ENCODE peak calls at places on chromosomes 6 and 20, in four cellular contexts. O, E, X and M are unnamed samples.

GRCh38 chr20:38094373-38094775 is 60.8 kb downstream of the RPRD1B start:
- DNase-seq in X (peak), O (peak), E (no peak), M (peak)

GRCh38 chr6:37324131-37325033 is 29.4 kb upstream of the RNF8 start:
- DNase-seq in O (no peak), E (no peak), X (no peak), M (peak)

GRCh38 chr6:127458817-127459216 is 372 bp downstream of the KIAA0408 start:
- DNase-seq in E (no peak), O (peak), X (no peak), M (no peak)

GRCh38 chr20:56628015-56628872 is 862 bp upstream of the TFAP2C start:
- DNase-seq in O (no peak), X (no peak), E (no peak), M (no peak)

GRCh38 chr20:46350201-46350985 is 42.1 kb upstream of the CDH22 start:
- DNase-seq in E (peak), X (peak), O (no peak), M (peak)

GRCh38 chr6:4928426-4928825 is 75.4 kb downstream of the RPP40 start:
- DNase-seq in X (no peak), O (no peak), E (peak), M (no peak)

GRCh38 chr20:44548171-44548678 is 26.4 kb upstream of the SERINC3 start:
- DNase-seq in E (no peak), O (no peak), X (no peak), M (peak)

GRCh38 chr20:2652724-2653510 is 485 bp downstream of the NOP56 start:
- DNase-seq in X (no peak), O (peak), E (peak), M (no peak)

GRCh38 chr6:17313971-17314370 is 32.8 kb downstream of the RBM24 start:
- DNase-seq in O (no peak), X (no peak), E (no peak), M (no peak)

GRCh38 chr6:129651291-129651691 is 58.7 kb downstream of the ARHGAP18 start:
- DNase-seq in X (no peak), O (peak), E (no peak), M (peak)

GRCh38 chr6:125957845-125958244 is 1.3 kb downstream of the HINT3 start:
- DNase-seq in O (peak), E (peak), X (no peak), M (peak)

GRCh38 chr6:14310955-14311354 is 193.4 kb downstream of the CD83 start:
- DNase-seq in O (no peak), E (no peak), X (no peak), M (no peak)

GRCh38 chr6:154653385-154653784 is 79.8 kb upstream of the SCAF8 start:
- DNase-seq in E (no peak), X (no peak), O (no peak), M (no peak)

GRCh38 chr20:38418509-38419204 is 16.5 kb downstream of the SNHG17 start:
- DNase-seq in O (no peak), E (no peak), X (no peak), M (peak)

GRCh38 chr6:11586574-11586973 is 49.0 kb downstream of the TMEM170B start:
- DNase-seq in E (no peak), O (no peak), X (no peak), M (peak)

GRCh38 chr6:30719791-30720737 is at the start of gene TUBB:
- DNase-seq in O (peak), E (peak), X (peak), M (peak)

GRCh38 chr20:15166744-15167143 is 829.3 kb upstream of the FLRT3 start:
- DNase-seq in O (no peak), E (no peak), X (no peak), M (no peak)

GRCh38 chr6:132512342-132512637 is 626 bp downstream of the STX7 start:
- DNase-seq in O (no peak), E (no peak), X (no peak), M (no peak)

GRCh38 chr20:3046677-3047462 is 1.0 kb downstream of the MRPS26 start:
- DNase-seq in O (peak), E (no peak), X (no peak), M (no peak)

GRCh38 chr20:24981750-24982149 is 10.8 kb downstream of the APMAP start:
- DNase-seq in O (no peak), X (no peak), E (no peak), M (no peak)

GRCh38 chr6:82040405-82041221 is 206.9 kb downstream of the IBTK start:
- DNase-seq in O (peak), E (no peak), X (peak), M (peak)

GRCh38 chr6:47168176-47168575 is 126.0 kb upstream of the ADGRF1 start:
- DNase-seq in X (no peak), O (peak), E (no peak), M (no peak)

GRCh38 chr6:4647414-4648365 is 128.5 kb upstream of the CDYL start:
- DNase-seq in O (peak), X (no peak), E (peak), M (peak)

GRCh38 chr6:41887355-41887754 is 7.8 kb downstream of the USP49 start:
- DNase-seq in X (no peak), E (no peak), O (no peak), M (no peak)

GRCh38 chr6:12082368-12082767 is 70.3 kb downstream of the HIVEP1 start:
- DNase-seq in E (no peak), O (no peak), X (no peak), M (no peak)

GRCh38 chr20:38165089-38165965 is at the start of gene TGM2:
- DNase-seq in X (peak), O (peak), E (peak), M (peak)

GRCh38 chr6:51983564-51983963 is 103.8 kb downstream of the PKHD1 start:
- DNase-seq in O (no peak), X (no peak), E (no peak), M (no peak)

GRCh38 chr6:156351346-156351966 is 425.7 kb upstream of the ARID1B start:
- DNase-seq in X (no peak), E (no peak), O (no peak), M (no peak)

GRCh38 chr20:20237093-20237959 is 130.6 kb upstream of the INSM1 start:
- DNase-seq in E (peak), X (no peak), O (peak), M (peak)

GRCh38 chr20:10619427-10619826 is 54.4 kb downstream of the JAG1 start:
- DNase-seq in O (no peak), E (no peak), X (no peak), M (peak)

GRCh38 chr20:49713779-49714712 is at the start of gene B4GALT5:
- DNase-seq in O (peak), E (peak), X (no peak), M (peak)

GRCh38 chr6:33315753-33316602 is 1.6 kb downstream of the ZBTB22 start:
- DNase-seq in O (no peak), E (no peak), X (no peak), M (no peak)

GRCh38 chr6:33313709-33314514 is at the start of gene TAPBP:
- DNase-seq in E (peak), X (no peak), O (peak), M (peak)

GRCh38 chr6:33316603-33317417 is 734 bp downstream of the ZBTB22 start:
- DNase-seq in X (no peak), O (no peak), E (no peak), M (no peak)

GRCh38 chr6:33314515-33314942 is 651 bp upstream of the TAPBP start:
- DNase-seq in O (peak), E (peak), X (no peak), M (peak)

GRCh38 chr6:33314943-33315752 is 1.3 kb upstream of the TAPBP start:
- DNase-seq in X (no peak), O (no peak), E (peak), M (peak)
- H2AFZ ChIP-seq in X (peak), O (no peak), E (peak), M (no peak)

GRCh38 chr6:27556406-27556805 is 83.5 kb upstream of the ZNF184 start:
- DNase-seq in X (no peak), O (no peak), E (no peak), M (no peak)
- TF ChIP-seq EZH2 in X (no peak), O (no peak), E (no peak), M (peak)

GRCh38 chr6:170135821-170136471 is 154.9 kb downstream of the DLL1 start:
- DNase-seq in X (no peak), E (no peak), O (no peak), M (no peak)
- TF ChIP-seq MYC in X (no peak), E (no peak), O (no peak), M (no peak)

GRCh38 chr6:99458319-99458718 is 33.2 kb upstream of the PNISR start:
- DNase-seq in O (peak), X (no peak), E (peak), M (peak)
- H2AFZ ChIP-seq in O (no peak), X (no peak), E (no peak), M (no peak)

GRCh38 chr6:97815413-97815812 is 532.4 kb upstream of the MMS22L start:
- DNase-seq in X (no peak), O (no peak), E (no peak), M (no peak)
- TF ChIP-seq EZH2 in X (no peak), O (no peak), E (no peak), M (no peak)

DNA sequence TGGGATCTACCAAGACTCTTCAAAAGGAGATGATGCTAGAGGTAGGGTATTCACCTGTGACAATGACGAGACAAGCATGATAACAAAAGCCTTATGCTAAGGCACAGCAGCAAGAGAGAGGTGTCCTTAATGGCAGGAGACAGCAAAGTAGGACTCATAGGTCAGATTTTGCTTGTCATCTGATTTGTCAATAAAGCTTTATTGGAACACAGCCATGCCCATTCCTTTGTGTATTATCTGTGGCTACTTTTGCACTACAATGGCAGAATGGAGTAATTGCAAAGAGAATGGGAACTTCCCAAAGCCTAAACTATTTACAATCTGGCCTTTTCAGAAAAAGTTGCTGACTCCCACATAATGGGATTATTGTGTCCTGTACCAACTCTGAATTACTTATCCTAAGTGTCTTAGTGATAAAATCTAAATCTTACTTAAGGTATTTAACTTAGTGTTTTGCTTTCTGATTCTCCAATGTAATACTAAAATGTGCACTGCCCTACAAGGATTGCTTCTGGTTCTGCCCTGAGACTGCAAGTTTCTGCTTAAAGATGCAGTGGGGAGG is 221.6 kb downstream of the CDC5L start:
- DNase-seq in E (no peak), X (no peak), O (no peak), M (no peak)
- TF ChIP-seq MYC in E (no peak), X (no peak), O (no peak), M (no peak)

GRCh38 chr20:6160736-6161135 is 37.9 kb upstream of the FERMT1 start:
- DNase-seq in E (no peak), X (no peak), O (no peak), M (no peak)
- H2AFZ ChIP-seq in E (no peak), X (no peak), O (no peak), M (no peak)

DNA sequence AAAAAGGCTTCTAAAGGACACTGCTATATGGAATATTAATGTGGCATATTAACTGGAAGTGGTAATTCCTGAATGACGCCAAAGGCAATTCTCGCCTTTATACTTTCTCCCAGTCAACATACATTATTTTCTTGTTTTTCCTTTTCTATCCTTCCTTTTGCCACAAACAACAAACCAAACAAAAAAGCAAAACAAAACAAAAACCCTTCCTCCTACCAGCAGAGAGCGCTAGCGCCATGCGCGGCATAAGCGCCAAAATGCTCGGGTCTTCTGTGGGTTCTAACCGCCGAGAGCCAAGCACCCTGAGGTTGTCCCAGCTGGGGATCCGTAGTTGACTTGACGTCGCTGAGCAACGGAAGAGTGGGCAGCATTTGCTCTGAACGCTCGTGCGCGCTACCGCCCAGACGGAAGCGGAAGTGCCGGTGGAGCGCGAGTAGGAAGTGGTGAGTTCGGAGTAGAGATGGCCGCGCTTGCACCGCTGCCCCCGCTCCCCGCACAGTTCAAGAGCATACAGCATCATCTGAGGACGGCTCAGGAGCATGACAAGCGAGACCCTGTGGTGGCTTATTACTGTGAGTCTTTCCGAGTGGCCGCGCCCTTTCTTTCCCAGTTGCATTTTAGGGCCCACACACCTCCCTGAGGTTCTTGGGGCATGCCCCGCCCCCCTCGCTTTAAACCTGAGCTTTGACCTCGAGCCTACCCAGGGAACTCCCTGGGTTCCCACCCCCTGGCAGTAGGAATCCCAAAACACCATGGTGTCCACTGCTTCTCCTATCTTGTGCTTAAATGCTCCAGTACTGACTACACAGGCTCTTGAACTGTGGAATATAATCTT is at the start of the genes NMBR and VTA1:
- DNase-seq in O (peak), X (peak), E (peak), M (peak)
- TF ChIP-seq EZH2 in O (no peak), X (no peak), E (no peak), M (no peak)

GRCh38 chr20:31721408-31722332 is 998 bp downstream of the BCL2L1 start:
- DNase-seq in X (no peak), E (no peak), O (no peak), M (peak)

GRCh38 chr20:31720486-31721407 is 1.9 kb downstream of the BCL2L1 start:
- DNase-seq in X (no peak), O (peak), E (no peak), M (peak)

GRCh38 chr20:31718952-31719643 is 3.6 kb downstream of the BCL2L1 start:
- DNase-seq in E (no peak), X (no peak), O (no peak), M (no peak)

GRCh38 chr20:31717478-31717946 is 5.2 kb downstream of the BCL2L1 start:
- DNase-seq in X (peak), E (no peak), O (no peak), M (no peak)

DNA sequence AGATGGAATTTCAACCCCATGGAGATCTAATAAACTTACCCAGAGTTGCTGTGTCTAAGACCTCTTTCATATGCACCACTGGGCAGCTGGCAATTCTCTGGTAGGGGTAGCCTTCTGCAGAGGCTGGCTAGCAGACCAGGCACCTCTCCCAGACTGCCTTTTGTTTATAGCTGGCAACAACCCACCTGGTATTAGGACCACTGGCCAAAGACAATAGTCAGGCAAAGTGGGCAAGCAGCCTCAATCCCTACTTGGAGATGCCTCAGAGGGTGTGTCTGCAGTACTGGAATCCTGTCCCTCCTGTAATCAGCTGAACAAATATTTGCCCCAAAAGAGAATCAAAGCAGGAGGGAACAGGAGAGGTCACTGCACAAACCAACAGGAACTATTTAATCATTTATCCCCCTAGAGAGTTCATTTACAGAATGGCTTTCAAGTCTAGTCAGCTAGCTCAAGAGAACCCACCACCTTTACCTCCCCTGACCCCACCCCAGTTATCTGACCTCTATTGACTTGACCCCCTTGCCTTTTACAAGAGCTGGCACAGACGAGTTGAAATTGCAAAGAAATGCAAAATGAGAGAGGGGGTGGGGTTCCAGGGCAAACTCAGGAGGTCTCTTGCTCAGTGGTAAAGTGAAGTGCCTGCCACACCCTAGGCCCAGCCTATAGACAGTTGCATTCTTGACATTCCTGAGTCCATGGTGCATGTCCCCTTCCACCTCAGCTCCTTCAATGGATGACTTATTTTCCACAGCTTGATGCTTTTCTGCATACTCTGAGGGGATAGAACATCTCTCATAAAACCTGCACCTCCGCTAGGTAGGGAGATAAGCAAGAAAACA is 2.8 kb downstream of the BCL2L1 start:
- DNase-seq in E (no peak), X (no peak), O (peak), M (no peak)
- TF ChIP-seq MYC in E (no peak), X (no peak), O (peak), M (no peak)

DNA sequence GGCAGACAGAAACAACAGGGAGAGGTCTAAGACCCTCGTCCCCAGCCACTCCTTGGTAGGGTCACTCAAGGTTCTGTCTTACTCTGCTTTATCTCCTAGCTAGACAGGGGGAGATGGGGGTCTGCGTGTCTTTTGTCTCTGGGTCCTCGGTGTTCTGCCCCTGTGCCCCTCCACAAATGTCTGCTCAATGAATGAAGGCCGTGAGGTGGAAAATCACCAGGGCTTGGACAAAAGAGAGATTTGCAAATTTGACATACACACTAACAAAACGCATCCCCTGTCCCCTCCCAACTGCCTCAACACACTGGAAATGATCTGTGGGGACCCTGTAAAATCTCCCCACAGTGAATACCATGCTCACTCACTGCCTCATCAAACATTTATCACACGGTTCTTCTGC is 13.2 kb upstream of the VAPB start:
- DNase-seq in X (no peak), E (no peak), O (no peak), M (no peak)
- H2AFZ ChIP-seq in X (no peak), E (peak), O (peak), M (no peak)